ENCODE peak calls at places on chromosomes 7 and 10, in seven cellular contexts. I is PC-3, P is OCI-LY7, T is GM23338, M is neural progenitor cell, L is GM23248, O is HCT116. Y is an unnamed sample.
A peak's percentile ranks its signal among the peaks of the same experiment; 100 is the strongest.

GRCh38 chr10:84613336-84614021 is 285.1 kb downstream of the CCSER2 start:
- DNase-seq in M (peak; percentile 86), T (peak; percentile 90), O (peak; percentile 72), P (peak; percentile 54), L (peak; percentile 18), I (peak; percentile 87), Y (peak; percentile 78)

GRCh38 chr10:10642741-10643280 is 374.9 kb upstream of the CELF2 start:
- DNase-seq in T (peak; percentile 14), L (peak; percentile 7), O (no peak), P (no peak), M (no peak), I (no peak), Y (peak; percentile 16)

GRCh38 chr7:85079434-85079833 is 107.4 kb downstream of the SEMA3D start:
- DNase-seq in O (no peak), L (no peak), I (no peak), P (no peak), T (no peak), M (no peak), Y (no peak)

GRCh38 chr10:106189254-106189653 is 975.3 kb downstream of the SORCS1 start:
- DNase-seq in P (peak; percentile 32), M (peak; percentile 66), O (no peak), L (peak; percentile 50), I (peak; percentile 62), T (peak; percentile 87), Y (peak; percentile 64)

GRCh38 chr7:424961-425793 is 94.5 kb downstream of the PDGFA start:
- DNase-seq in L (peak; percentile 56), I (no peak), M (no peak), P (no peak), T (no peak), O (no peak), Y (no peak)

GRCh38 chr10:95477175-95477520 is 84.0 kb downstream of the SORBS1 start:
- DNase-seq in T (no peak), P (no peak), L (no peak), I (no peak), O (no peak), M (no peak), Y (no peak)

GRCh38 chr7:33300131-33300530 is 170.8 kb downstream of the BBS9 start:
- DNase-seq in P (no peak), O (no peak), I (no peak), T (no peak), M (no peak), L (no peak), Y (no peak)

GRCh38 chr7:92697414-92697813 is 107.2 kb upstream of the FAM133B start:
- DNase-seq in P (no peak), I (no peak), O (no peak), L (no peak), T (no peak), M (no peak), Y (no peak)

GRCh38 chr10:101292194-101293006 is 61.6 kb upstream of the BTRC start:
- DNase-seq in I (no peak), T (peak; percentile 47), O (no peak), L (peak; percentile 48), P (no peak), M (peak; percentile 61), Y (peak; percentile 50)

GRCh38 chr10:84204122-84204521 is 9.8 kb downstream of the CDHR1 start:
- DNase-seq in O (peak; percentile 6), P (peak; percentile 23), T (peak; percentile 74), I (no peak), M (peak; percentile 38), L (peak; percentile 18), Y (no peak)

GRCh38 chr7:86904949-86905834 is 154.3 kb downstream of the ELAPOR2 start:
- DNase-seq in L (peak; percentile 57), M (peak; percentile 42), I (peak; percentile 54), T (peak; percentile 67), P (peak; percentile 13), O (no peak), Y (peak; percentile 24)

GRCh38 chr10:123434435-123435039 is 231.6 kb upstream of the GPR26 start:
- DNase-seq in M (no peak), L (no peak), O (no peak), P (no peak), I (no peak), T (no peak), Y (no peak)

GRCh38 chr7:5448378-5449042 is 24.9 kb upstream of the TNRC18 start:
- DNase-seq in L (no peak), T (peak; percentile 79), P (no peak), I (no peak), O (no peak), M (peak; percentile 71), Y (no peak)

GRCh38 chr10:99520040-99520803 is 12.5 kb upstream of the NKX2-3 start:
- DNase-seq in P (no peak), O (no peak), T (peak; percentile 59), I (no peak), L (no peak), M (peak; percentile 55), Y (peak; percentile 56)

GRCh38 chr10:130066743-130067142 is 43.9 kb downstream of the C10orf143 start:
- DNase-seq in T (no peak), I (no peak), L (no peak), M (no peak), P (no peak), O (no peak), Y (no peak)

GRCh38 chr7:111083423-111083822 is 7.5 kb upstream of the LRRN3 start:
- DNase-seq in P (no peak), M (no peak), T (no peak), I (no peak), L (peak; percentile 71), O (no peak), Y (no peak)

GRCh38 chr7:31114593-31115343 is 62.7 kb downstream of the ADCYAP1R1 start:
- DNase-seq in P (no peak), L (peak; percentile 65), I (peak; percentile 56), T (peak; percentile 52), O (no peak), M (peak; percentile 70), Y (peak; percentile 68)

GRCh38 chr7:141688038-141688437 is 13.9 kb downstream of the DENND11 start:
- DNase-seq in T (no peak), P (no peak), I (no peak), O (no peak), M (no peak), L (no peak), Y (no peak)

GRCh38 chr10:34911661-34912205 is 96.6 kb upstream of the PARD3 start:
- DNase-seq in L (peak; percentile 70), P (no peak), T (no peak), M (no peak), I (no peak), O (no peak), Y (no peak)

GRCh38 chr10:12448729-12449391 is 99.5 kb downstream of the CAMK1D start:
- DNase-seq in M (no peak), L (peak; percentile 87), P (peak; percentile 14), O (peak; percentile 74), T (no peak), I (peak; percentile 78), Y (no peak)

GRCh38 chr10:108275895-108276685 is 1111.6 kb upstream of the SORCS1 start:
- DNase-seq in M (no peak), P (no peak), I (no peak), T (peak; percentile 7), O (no peak), L (no peak), Y (no peak)
- TF ChIP-seq EZH2phosphoT487 in M (no peak), P (no peak), I (no peak), T (no peak), O (no peak), L (no peak), Y (no peak)

DNA sequence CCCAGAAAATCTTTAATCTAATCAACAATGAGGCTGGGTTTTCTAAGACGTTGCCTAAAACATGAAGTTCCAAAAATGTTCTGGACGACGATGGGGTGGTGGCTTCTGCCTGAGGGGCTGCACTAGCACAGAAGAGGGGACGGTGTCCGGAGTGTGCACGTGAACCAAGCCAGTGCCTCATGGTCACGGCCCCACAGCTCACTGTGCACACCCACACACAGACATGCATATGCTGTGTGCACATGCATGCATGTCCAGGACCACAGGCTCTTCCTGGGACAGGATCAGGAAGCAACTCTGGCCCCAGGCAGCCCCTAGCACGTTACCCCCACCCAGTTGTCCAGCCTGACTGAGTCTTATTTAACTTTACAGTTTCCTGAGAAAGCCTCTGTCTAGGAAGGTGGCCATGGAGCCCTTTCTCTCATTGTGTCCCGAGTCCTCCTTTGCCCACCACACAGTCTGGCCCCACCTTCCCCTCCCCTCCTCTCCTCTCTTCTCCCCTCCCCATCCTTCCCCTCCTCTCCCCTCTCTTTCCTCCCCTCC is 100.8 kb downstream of the DNAJB6 start:
- DNase-seq in I (no peak), O (no peak), T (no peak), L (no peak), P (no peak), M (no peak), Y (no peak)
- TF ChIP-seq EZH2phosphoT487 in I (no peak), O (no peak), T (no peak), L (no peak), P (no peak), M (no peak), Y (no peak)

DNA sequence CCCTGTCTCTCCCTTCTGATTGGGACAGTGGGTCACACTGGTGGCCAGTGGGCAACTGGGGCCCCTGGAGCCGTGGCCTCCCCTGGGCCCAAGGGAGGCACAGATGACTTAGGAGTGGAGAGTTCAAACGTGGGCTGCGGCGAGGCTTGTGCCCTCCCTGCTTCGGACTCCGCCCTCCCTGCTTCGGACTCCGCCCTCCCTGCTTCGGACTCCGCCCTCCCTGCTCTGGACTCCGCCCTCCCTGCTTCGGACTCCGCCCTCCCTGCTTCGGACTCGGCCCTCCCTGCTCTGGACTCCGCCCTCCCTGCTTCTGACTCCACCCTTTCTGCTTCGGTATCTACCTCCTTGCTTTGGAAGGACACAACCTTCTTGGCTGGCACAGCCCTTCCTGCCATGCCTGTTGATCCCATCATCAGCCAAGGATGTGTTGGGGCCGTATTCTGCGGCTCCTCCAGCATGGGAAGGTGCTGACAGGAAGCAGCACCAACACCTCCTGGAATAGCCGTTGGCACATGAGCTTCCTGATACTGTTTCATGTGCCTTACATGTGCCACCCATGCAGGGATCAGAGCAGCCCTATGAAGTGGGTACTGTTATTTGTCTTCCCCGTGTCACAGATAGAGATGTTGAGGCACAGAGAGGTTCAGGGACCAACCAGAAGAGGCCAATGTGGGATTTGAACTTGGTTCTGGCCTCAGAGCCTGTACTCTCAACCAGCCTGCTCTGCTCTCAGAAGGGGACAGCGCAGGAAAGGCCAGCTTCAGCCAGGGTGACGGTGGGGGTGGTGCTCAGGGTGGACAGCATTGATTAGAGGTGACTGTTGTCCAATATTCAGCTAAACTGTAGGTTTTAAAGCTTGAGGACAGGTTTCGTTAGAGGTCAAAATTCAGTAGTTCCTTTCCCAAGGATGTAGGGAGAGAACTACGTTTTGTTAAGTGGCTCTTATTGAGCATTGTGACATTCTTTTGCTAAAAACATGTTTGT is 114.5 kb downstream of the NKX6-2 start:
- DNase-seq in O (no peak), T (peak; percentile 19), P (no peak), M (no peak), L (no peak), I (no peak), Y (no peak)
- TF ChIP-seq EZH2phosphoT487 in O (no peak), T (no peak), P (no peak), M (no peak), L (no peak), I (no peak), Y (no peak)

DNA sequence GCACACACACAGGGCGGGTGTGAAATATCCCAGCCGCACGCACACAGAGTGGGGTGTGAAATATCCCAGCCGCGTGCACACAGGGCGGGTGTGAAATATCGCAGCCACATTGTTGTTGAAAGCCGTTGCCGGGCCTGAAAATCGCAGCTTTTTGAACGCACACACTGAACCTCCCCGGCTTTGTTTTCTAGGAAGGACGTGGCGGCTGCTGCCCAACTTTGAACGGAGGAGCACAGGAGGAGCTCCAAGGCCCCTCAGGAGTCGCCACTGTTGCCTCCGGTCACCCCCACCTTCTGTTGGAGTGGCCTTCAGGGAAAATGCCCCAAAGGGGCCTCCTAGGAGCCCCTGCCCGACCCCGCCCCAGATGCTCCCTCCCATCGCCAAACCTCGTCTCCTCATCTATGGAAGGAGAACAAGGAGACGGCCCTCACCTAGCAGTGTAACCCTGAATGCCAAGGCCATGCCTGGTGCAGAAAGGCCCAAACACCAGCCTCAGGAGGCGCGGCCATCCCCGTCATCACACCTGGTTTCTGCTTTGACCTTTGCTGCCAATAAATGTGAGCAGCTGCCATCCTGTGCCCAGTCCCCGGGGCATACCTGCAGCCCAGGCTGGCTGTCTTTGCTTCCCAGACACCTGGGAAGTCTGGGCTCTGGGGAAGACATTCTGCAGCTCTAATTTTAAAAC is 318.6 kb downstream of the PTPRN2 start:
- DNase-seq in T (no peak), O (no peak), L (no peak), P (no peak), M (no peak), I (no peak), Y (no peak)
- TF ChIP-seq EZH2phosphoT487 in T (no peak), O (no peak), L (no peak), P (no peak), M (no peak), I (no peak), Y (no peak)